ENCODE peak calls at places on chromosomes 3 and 15, in seven cellular contexts. One of them, this sample, is unnamed.

GRCh38 chr3:41987627-41988026 is 25.7 kb upstream of the ULK4 start:
- DNase-seq in astrocyte of the spinal cord: no peak
- DNase-seq in stomach: no peak
- DNase-seq in OCI-LY7: no peak
- DNase-seq in K562: no peak
- DNase-seq in MM.1S: no peak
- DNase-seq in upper lobe of right lung: no peak
- DNase-seq in this sample: no peak

GRCh38 chr15:101528108-101528916 is 38.8 kb upstream of the PCSK6 start:
- DNase-seq in astrocyte of the spinal cord: no peak
- DNase-seq in stomach: peak
- DNase-seq in OCI-LY7: no peak
- DNase-seq in K562: no peak
- DNase-seq in MM.1S: no peak
- DNase-seq in upper lobe of right lung: no peak
- DNase-seq in this sample: no peak

GRCh38 chr3:124347418-124347817 is 355.5 kb upstream of the ROPN1 start:
- DNase-seq in astrocyte of the spinal cord: no peak
- DNase-seq in stomach: no peak
- DNase-seq in OCI-LY7: no peak
- DNase-seq in K562: no peak
- DNase-seq in MM.1S: no peak
- DNase-seq in upper lobe of right lung: no peak
- DNase-seq in this sample: peak

GRCh38 chr3:152176241-152176640 is 92.5 kb upstream of the MBNL1 start:
- DNase-seq in astrocyte of the spinal cord: peak
- DNase-seq in stomach: no peak
- DNase-seq in OCI-LY7: no peak
- DNase-seq in K562: no peak
- DNase-seq in MM.1S: no peak
- DNase-seq in upper lobe of right lung: no peak
- DNase-seq in this sample: no peak

GRCh38 chr3:142165194-142165593 is 15.8 kb upstream of the TFDP2 start:
- DNase-seq in astrocyte of the spinal cord: no peak
- DNase-seq in stomach: no peak
- DNase-seq in OCI-LY7: no peak
- DNase-seq in K562: no peak
- DNase-seq in MM.1S: no peak
- DNase-seq in upper lobe of right lung: no peak
- DNase-seq in this sample: no peak

GRCh38 chr3:127210654-127210943 is 17.7 kb downstream of the PRR23E start:
- DNase-seq in astrocyte of the spinal cord: no peak
- DNase-seq in stomach: no peak
- DNase-seq in OCI-LY7: no peak
- DNase-seq in K562: no peak
- DNase-seq in MM.1S: no peak
- DNase-seq in upper lobe of right lung: no peak
- DNase-seq in this sample: no peak

GRCh38 chr15:36567445-36567844 is 12.0 kb upstream of the CDIN1 start:
- DNase-seq in astrocyte of the spinal cord: no peak
- DNase-seq in stomach: no peak
- DNase-seq in OCI-LY7: no peak
- DNase-seq in K562: no peak
- DNase-seq in MM.1S: no peak
- DNase-seq in upper lobe of right lung: no peak
- DNase-seq in this sample: no peak

GRCh38 chr3:48599077-48599501 is 4.0 kb upstream of the COL7A1 start:
- DNase-seq in astrocyte of the spinal cord: no peak
- DNase-seq in stomach: no peak
- DNase-seq in OCI-LY7: no peak
- DNase-seq in K562: no peak
- DNase-seq in MM.1S: no peak
- DNase-seq in upper lobe of right lung: no peak
- DNase-seq in this sample: peak

GRCh38 chr3:21573291-21573690 is 177.7 kb downstream of the ZNF385D start:
- DNase-seq in astrocyte of the spinal cord: no peak
- DNase-seq in stomach: no peak
- DNase-seq in OCI-LY7: no peak
- DNase-seq in K562: no peak
- DNase-seq in MM.1S: no peak
- DNase-seq in upper lobe of right lung: no peak
- DNase-seq in this sample: no peak

GRCh38 chr3:159189994-159190669 is 388.3 kb downstream of the MFSD1 start:
- DNase-seq in astrocyte of the spinal cord: peak
- DNase-seq in stomach: no peak
- DNase-seq in OCI-LY7: no peak
- DNase-seq in K562: no peak
- DNase-seq in MM.1S: no peak
- DNase-seq in upper lobe of right lung: no peak
- DNase-seq in this sample: no peak

GRCh38 chr15:66843581-66843980 is 141.5 kb downstream of the SMAD6 start:
- DNase-seq in astrocyte of the spinal cord: no peak
- DNase-seq in stomach: no peak
- DNase-seq in OCI-LY7: no peak
- DNase-seq in K562: no peak
- DNase-seq in MM.1S: no peak
- DNase-seq in upper lobe of right lung: peak
- DNase-seq in this sample: no peak

GRCh38 chr3:9279959-9280358 is 30.5 kb upstream of the SRGAP3 start:
- DNase-seq in astrocyte of the spinal cord: peak
- DNase-seq in stomach: no peak
- DNase-seq in OCI-LY7: no peak
- DNase-seq in K562: no peak
- DNase-seq in MM.1S: no peak
- DNase-seq in upper lobe of right lung: no peak
- DNase-seq in this sample: no peak

GRCh38 chr3:69941439-69942176 is 57.9 kb upstream of the SAMMSON start:
- DNase-seq in astrocyte of the spinal cord: no peak
- DNase-seq in stomach: no peak
- DNase-seq in OCI-LY7: no peak
- DNase-seq in K562: no peak
- DNase-seq in MM.1S: no peak
- DNase-seq in upper lobe of right lung: no peak
- DNase-seq in this sample: no peak

GRCh38 chr3:170622369-170623159 is 36.7 kb upstream of the SLC7A14 start:
- DNase-seq in astrocyte of the spinal cord: peak
- DNase-seq in stomach: no peak
- DNase-seq in OCI-LY7: no peak
- DNase-seq in K562: peak
- DNase-seq in MM.1S: no peak
- DNase-seq in upper lobe of right lung: no peak
- DNase-seq in this sample: no peak

GRCh38 chr3:170623524-170623923 is 37.6 kb upstream of the SLC7A14 start:
- DNase-seq in astrocyte of the spinal cord: no peak
- DNase-seq in stomach: no peak
- DNase-seq in OCI-LY7: no peak
- DNase-seq in K562: no peak
- DNase-seq in MM.1S: no peak
- DNase-seq in upper lobe of right lung: no peak
- DNase-seq in this sample: no peak

DNA sequence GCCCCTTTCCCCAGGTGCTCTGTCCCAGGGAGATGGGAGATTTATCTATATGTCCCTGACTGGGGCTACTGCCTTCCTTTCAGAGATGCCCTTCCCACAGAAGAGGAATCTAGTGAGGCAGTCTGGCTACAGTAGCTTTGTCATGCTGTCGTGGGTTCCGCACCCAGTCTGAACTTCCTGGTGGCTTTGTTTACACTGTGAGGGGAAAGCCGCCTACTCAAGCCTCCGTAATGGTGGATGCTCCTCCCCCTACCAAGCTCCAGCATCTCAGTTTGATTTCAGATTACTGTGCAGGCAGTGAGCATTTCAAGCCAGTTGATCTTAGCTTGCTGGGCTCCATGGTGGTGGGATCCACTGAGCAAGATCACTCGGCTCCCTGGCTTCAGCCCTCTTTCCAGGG is 35.4 kb upstream of the SLC7A14 start:
- DNase-seq in astrocyte of the spinal cord: no peak
- DNase-seq in stomach: no peak
- DNase-seq in OCI-LY7: no peak
- DNase-seq in K562: no peak
- DNase-seq in MM.1S: no peak
- DNase-seq in upper lobe of right lung: no peak
- DNase-seq in this sample: no peak
- TF ChIP-seq CTCF in astrocyte of the spinal cord: no peak
- TF ChIP-seq CTCF in stomach: no peak
- TF ChIP-seq CTCF in OCI-LY7: no peak
- TF ChIP-seq CTCF in K562: no peak
- TF ChIP-seq CTCF in MM.1S: no peak
- TF ChIP-seq CTCF in upper lobe of right lung: no peak
- TF ChIP-seq CTCF in this sample: no peak

DNA sequence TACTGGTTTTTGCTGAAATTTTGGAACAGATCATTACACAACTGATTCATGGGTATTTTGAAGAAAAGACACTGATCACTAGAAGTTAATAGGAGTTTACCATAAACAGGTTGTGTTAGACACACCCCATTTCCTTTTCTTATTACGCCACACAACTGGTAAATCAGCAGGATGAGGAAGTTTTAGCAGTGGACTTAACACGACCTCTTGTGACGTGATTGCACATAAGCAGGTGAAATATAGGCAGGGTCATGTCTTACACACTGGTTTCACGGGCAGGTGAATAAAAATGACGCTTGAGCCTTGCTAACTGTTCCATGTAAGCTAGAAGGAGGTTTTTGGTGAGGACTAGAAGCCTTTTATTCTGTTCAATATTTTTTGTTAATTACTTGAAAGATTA is 27.1 kb upstream of the TPRG1 start:
- DNase-seq in astrocyte of the spinal cord: no peak
- DNase-seq in stomach: no peak
- DNase-seq in OCI-LY7: peak
- DNase-seq in K562: no peak
- DNase-seq in MM.1S: no peak
- DNase-seq in upper lobe of right lung: no peak
- DNase-seq in this sample: peak
- TF ChIP-seq CTCF in astrocyte of the spinal cord: no peak
- TF ChIP-seq CTCF in stomach: no peak
- TF ChIP-seq CTCF in OCI-LY7: peak
- TF ChIP-seq CTCF in K562: no peak
- TF ChIP-seq CTCF in MM.1S: no peak
- TF ChIP-seq CTCF in upper lobe of right lung: peak
- TF ChIP-seq CTCF in this sample: peak

DNA sequence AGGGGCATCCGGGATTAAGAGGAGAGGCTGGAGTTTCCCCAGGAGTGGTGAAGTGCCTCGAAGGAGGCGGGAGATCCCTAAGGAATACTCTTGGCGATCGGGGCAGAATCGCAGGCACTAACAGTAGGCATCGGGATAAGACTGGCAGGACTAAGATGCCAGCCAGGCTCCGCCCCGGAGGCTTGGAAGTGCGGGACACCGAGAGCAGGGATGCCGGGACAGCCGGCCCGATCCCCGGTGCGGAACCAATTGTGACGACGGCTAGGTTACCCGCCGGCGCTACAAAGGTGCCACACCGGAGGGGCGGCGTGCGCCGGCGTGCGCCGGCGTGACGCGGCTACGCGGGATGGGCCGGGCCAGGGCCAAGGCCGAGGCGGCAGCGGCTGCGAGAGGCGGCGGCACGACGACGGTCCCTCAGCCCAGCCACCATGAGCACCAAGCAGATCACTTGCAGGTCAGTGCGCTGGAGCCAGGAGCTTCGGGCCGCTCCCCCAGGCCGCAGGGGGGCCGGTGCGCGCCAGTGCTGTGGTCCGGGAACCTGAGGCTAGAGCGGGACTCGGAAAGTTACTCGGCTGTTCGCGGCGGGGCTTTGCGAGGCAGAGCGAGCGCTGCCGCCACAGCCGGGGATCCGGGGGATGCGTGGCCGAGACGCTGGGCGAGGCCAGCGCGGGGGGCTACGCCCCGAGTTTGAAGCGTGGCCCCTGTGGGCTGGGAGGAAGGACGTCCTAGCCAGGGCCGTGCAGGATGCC is at the start of gene MKRN2:
- DNase-seq in astrocyte of the spinal cord: peak
- DNase-seq in stomach: peak
- DNase-seq in OCI-LY7: peak
- DNase-seq in K562: peak
- DNase-seq in MM.1S: peak
- DNase-seq in upper lobe of right lung: peak
- DNase-seq in this sample: peak
- TF ChIP-seq CTCF in astrocyte of the spinal cord: no peak
- TF ChIP-seq CTCF in stomach: no peak
- TF ChIP-seq CTCF in OCI-LY7: no peak
- TF ChIP-seq CTCF in K562: no peak
- TF ChIP-seq CTCF in MM.1S: no peak
- TF ChIP-seq CTCF in upper lobe of right lung: no peak
- TF ChIP-seq CTCF in this sample: no peak

GRCh38 chr15:77901251-77901881 is 176.1 kb downstream of the TBC1D2B start:
- DNase-seq in astrocyte of the spinal cord: no peak
- DNase-seq in stomach: no peak
- DNase-seq in OCI-LY7: no peak
- DNase-seq in K562: no peak
- DNase-seq in MM.1S: no peak
- DNase-seq in upper lobe of right lung: peak
- DNase-seq in this sample: no peak

GRCh38 chr15:77904436-77904821 is 173.1 kb downstream of the TBC1D2B start:
- DNase-seq in astrocyte of the spinal cord: no peak
- DNase-seq in stomach: peak
- DNase-seq in OCI-LY7: no peak
- DNase-seq in K562: no peak
- DNase-seq in MM.1S: no peak
- DNase-seq in upper lobe of right lung: peak
- DNase-seq in this sample: no peak

GRCh38 chr15:77898811-77899730 is 178.4 kb downstream of the TBC1D2B start:
- DNase-seq in astrocyte of the spinal cord: no peak
- DNase-seq in stomach: no peak
- DNase-seq in OCI-LY7: no peak
- DNase-seq in K562: peak
- DNase-seq in MM.1S: no peak
- DNase-seq in upper lobe of right lung: peak
- DNase-seq in this sample: no peak

GRCh38 chr15:77904901-77905300 is 172.6 kb downstream of the TBC1D2B start:
- DNase-seq in astrocyte of the spinal cord: no peak
- DNase-seq in stomach: no peak
- DNase-seq in OCI-LY7: no peak
- DNase-seq in K562: no peak
- DNase-seq in MM.1S: no peak
- DNase-seq in upper lobe of right lung: no peak
- DNase-seq in this sample: no peak

DNA sequence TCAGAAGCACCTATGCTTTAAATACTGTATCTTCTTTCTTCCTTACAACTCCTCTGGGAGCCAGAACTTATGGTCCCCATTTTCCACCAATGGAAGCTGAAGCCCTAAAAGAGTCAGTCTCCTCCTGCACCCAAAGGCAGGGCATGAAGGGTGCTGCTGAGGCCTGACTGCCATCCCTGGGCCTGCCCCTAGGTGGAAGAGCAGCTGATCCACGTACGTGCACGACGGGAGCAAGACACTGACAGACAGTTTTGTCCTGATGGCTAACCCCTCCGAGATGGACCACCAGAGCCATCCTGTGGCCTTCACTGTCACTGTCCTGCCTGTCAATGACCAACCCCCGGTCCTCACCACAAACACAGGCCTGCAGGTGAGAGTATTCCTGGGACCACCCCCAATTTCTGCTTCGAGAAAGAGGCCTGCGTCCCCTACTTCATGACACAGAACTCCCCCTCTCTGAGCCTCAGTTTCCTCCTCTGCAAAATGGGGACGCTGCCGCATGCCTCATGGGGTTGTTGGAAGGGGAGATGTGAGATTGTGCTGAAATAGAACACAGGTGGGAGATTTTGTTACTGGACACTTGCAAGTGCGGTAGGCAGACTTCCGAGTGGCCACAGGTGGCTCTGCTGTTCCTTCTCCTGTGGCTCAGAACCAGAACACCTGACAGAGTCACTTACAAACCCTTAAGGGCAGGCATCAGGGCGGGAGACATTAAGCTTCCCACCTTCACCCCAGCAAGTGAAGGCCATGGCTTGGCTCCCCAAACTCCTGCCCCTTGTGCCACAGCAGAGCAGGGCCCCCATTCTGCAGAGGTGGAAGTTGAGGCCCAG is 175.4 kb downstream of the TBC1D2B start:
- DNase-seq in astrocyte of the spinal cord: no peak
- DNase-seq in stomach: no peak
- DNase-seq in OCI-LY7: peak
- DNase-seq in K562: peak
- DNase-seq in MM.1S: no peak
- DNase-seq in upper lobe of right lung: peak
- DNase-seq in this sample: no peak
- TF ChIP-seq CTCF in astrocyte of the spinal cord: peak
- TF ChIP-seq CTCF in stomach: no peak
- TF ChIP-seq CTCF in OCI-LY7: peak
- TF ChIP-seq CTCF in K562: peak
- TF ChIP-seq CTCF in MM.1S: no peak
- TF ChIP-seq CTCF in upper lobe of right lung: no peak
- TF ChIP-seq CTCF in this sample: no peak